ENCODE peak calls at places on chromosomes 13 and 19, in six cellular contexts. K is AG10803, G is HFFc6, T is M059J, I is germinal center, N is fibroblast of pulmonary artery. H is an unnamed sample.

GRCh38 chr13:49844191-49844590 is 51.7 kb upstream of the KPNA3 start:
- DNase-seq in K (peak; percentile 36), G (no peak), T (no peak), I (no peak), N (no peak), H (no peak)

GRCh38 chr13:34155931-34156607 is 338.1 kb downstream of the RFC3 start:
- DNase-seq in K (peak; percentile 28), G (peak; percentile 83), T (peak; percentile 92), I (no peak), N (peak; percentile 48), H (peak; percentile 85)

GRCh38 chr13:95530178-95530577 is 22.3 kb upstream of the CLDN10 start:
- DNase-seq in K (peak; percentile 11), G (no peak), T (peak; percentile 88), I (no peak), N (peak; percentile 72), H (peak; percentile 86)

GRCh38 chr19:46716013-46716671 is 772 bp downstream of the PRKD2 start:
- DNase-seq in K (no peak), G (no peak), T (peak; percentile 39), I (no peak), N (no peak), H (no peak)

GRCh38 chr13:110980921-110981320 is 66.1 kb upstream of the ANKRD10 start:
- DNase-seq in K (no peak), G (no peak), T (no peak), I (no peak), N (no peak), H (no peak)

GRCh38 chr13:96617528-96617927 is 376.7 kb downstream of the OXGR1 start:
- DNase-seq in K (no peak), G (no peak), T (no peak), I (no peak), N (no peak), H (no peak)

GRCh38 chr19:1299822-1300221 is 14.1 kb downstream of the EFNA2 start:
- DNase-seq in K (no peak), G (no peak), T (no peak), I (no peak), N (no peak), H (no peak)

GRCh38 chr19:57279418-57280164 is 694 bp upstream of the ZNF460 start:
- DNase-seq in K (peak; percentile 97), G (peak; percentile 90), T (peak; percentile 94), I (peak; percentile 86), N (peak; percentile 98), H (peak; percentile 97)

GRCh38 chr19:3121821-3122511 is 13.9 kb upstream of the GNA15 start:
- DNase-seq in K (no peak), G (no peak), T (no peak), I (no peak), N (no peak), H (no peak)

GRCh38 chr13:89968468-89968867 is 1379.0 kb upstream of the MIR17HG start:
- DNase-seq in K (no peak), G (no peak), T (no peak), I (no peak), N (no peak), H (no peak)

GRCh38 chr19:43784981-43785808 is 4.4 kb upstream of the KCNN4 start:
- DNase-seq in K (peak; percentile 67), G (peak; percentile 65), T (peak; percentile 89), I (peak; percentile 70), N (peak; percentile 75), H (peak; percentile 89)

GRCh38 chr19:41937976-41938375 is 9.7 kb upstream of the ERFL start:
- DNase-seq in K (no peak), G (no peak), T (no peak), I (no peak), N (no peak), H (no peak)

GRCh38 chr19:5018224-5019015 is 49.5 kb downstream of the KDM4B start:
- DNase-seq in K (peak; percentile 69), G (peak; percentile 37), T (peak; percentile 66), I (no peak), N (peak; percentile 61), H (peak; percentile 66)

GRCh38 chr19:3668331-3669133 is 31.7 kb downstream of the PIP5K1C start:
- DNase-seq in K (no peak), G (peak; percentile 20), T (no peak), I (no peak), N (peak; percentile 40), H (no peak)

GRCh38 chr13:87622921-87623320 is 48.2 kb upstream of the SLITRK5 start:
- DNase-seq in K (no peak), G (no peak), T (no peak), I (no peak), N (no peak), H (no peak)

GRCh38 chr13:45695198-45695730 is 6.9 kb upstream of the CBY2 start:
- DNase-seq in K (peak; percentile 17), G (no peak), T (peak; percentile 4), I (no peak), N (no peak), H (no peak)

GRCh38 chr13:49560270-49561063 is 24.9 kb downstream of the RCBTB1 start:
- DNase-seq in K (no peak), G (no peak), T (no peak), I (no peak), N (peak; percentile 31), H (no peak)

GRCh38 chr19:32550666-32551065 is 30.3 kb upstream of the PDCD5 start:
- DNase-seq in K (no peak), G (no peak), T (no peak), I (no peak), N (no peak), H (no peak)

GRCh38 chr13:75715598-75716523 is 79.7 kb downstream of the LMO7 start:
- DNase-seq in K (no peak), G (no peak), T (no peak), I (no peak), N (peak; percentile 55), H (peak; percentile 30)

GRCh38 chr13:51825681-51826254 is 19.2 kb downstream of the TMEM272 start:
- DNase-seq in K (no peak), G (no peak), T (no peak), I (no peak), N (no peak), H (no peak)

GRCh38 chr13:74047925-74048324 is 86.3 kb downstream of the KLF12 start:
- DNase-seq in K (peak; percentile 15), G (no peak), T (no peak), I (no peak), N (no peak), H (peak; percentile 29)

GRCh38 chr13:24192036-24192810 is 31.7 kb downstream of the SPATA13 start:
- DNase-seq in K (no peak), G (no peak), T (no peak), I (no peak), N (no peak), H (no peak)

GRCh38 chr19:35790981-35791813 is 15.8 kb downstream of the ARHGAP33 start:
- DNase-seq in K (no peak), G (no peak), T (no peak), I (peak; percentile 63), N (no peak), H (no peak)

GRCh38 chr13:29284726-29285125 is 310.8 kb downstream of the SLC7A1 start:
- DNase-seq in K (no peak), G (no peak), T (peak; percentile 2), I (no peak), N (no peak), H (no peak)

GRCh38 chr19:51830263-51830662 is 35.3 kb downstream of the FPR3 start:
- DNase-seq in K (peak; percentile 17), G (no peak), T (no peak), I (no peak), N (peak; percentile 42), H (no peak)

GRCh38 chr13:80211573-80211972 is 129.4 kb downstream of the SPRY2 start:
- DNase-seq in K (no peak), G (no peak), T (no peak), I (no peak), N (no peak), H (no peak)

GRCh38 chr19:18846862-18847515 is 15.2 kb downstream of the UPF1 start:
- DNase-seq in K (peak; percentile 88), G (peak; percentile 73), T (peak; percentile 61), I (peak; percentile 73), N (peak; percentile 83), H (peak; percentile 59)

GRCh38 chr19:18090545-18091216 is 3.9 kb upstream of the IL12RB1 start:
- DNase-seq in K (no peak), G (no peak), T (peak; percentile 55), I (no peak), N (peak; percentile 51), H (peak; percentile 57)

GRCh38 chr13:83048419-83048818 is 833.9 kb downstream of the SLITRK1 start:
- DNase-seq in K (peak; percentile 66), G (peak; percentile 25), T (no peak), I (no peak), N (peak; percentile 49), H (no peak)

GRCh38 chr19:4267101-4267900 is 11.8 kb upstream of the SHD start:
- DNase-seq in K (peak; percentile 21), G (peak; percentile 52), T (peak; percentile 48), I (peak; percentile 75), N (peak; percentile 57), H (peak; percentile 72)

GRCh38 chr19:53959176-53959757 is 3.5 kb upstream of the CACNG8 start:
- DNase-seq in K (no peak), G (no peak), T (no peak), I (no peak), N (no peak), H (no peak)